ENCODE peak calls at places on chromosome 7, in four cellular contexts. One of them, this sample, is unnamed.

GRCh38 chr7:5450549-5451327 is 27.1 kb upstream of the TNRC18 start:
- DNase-seq in HepG2: peak; percentile 53
- DNase-seq in A549: peak; percentile 41
- DNase-seq in ovary: peak; percentile 78
- DNase-seq in this sample: no peak

GRCh38 chr7:127409629-127410028 is 17.1 kb upstream of the ZNF800 start:
- DNase-seq in HepG2: no peak
- DNase-seq in A549: no peak
- DNase-seq in ovary: no peak
- DNase-seq in this sample: no peak

GRCh38 chr7:26965724-26966123 is 101.3 kb upstream of the SKAP2 start:
- DNase-seq in HepG2: peak; percentile 68
- DNase-seq in A549: no peak
- DNase-seq in ovary: no peak
- DNase-seq in this sample: no peak

GRCh38 chr7:136026209-136026608 is 49.0 kb upstream of the MTPN start:
- DNase-seq in HepG2: no peak
- DNase-seq in A549: no peak
- DNase-seq in ovary: no peak
- DNase-seq in this sample: no peak

GRCh38 chr7:98771519-98772241 is 98.1 kb downstream of the TMEM130 start:
- DNase-seq in HepG2: peak; percentile 42
- DNase-seq in A549: no peak
- DNase-seq in ovary: peak; percentile 21
- DNase-seq in this sample: no peak

GRCh38 chr7:104368006-104368405 is 39.6 kb downstream of the LHFPL3 start:
- DNase-seq in HepG2: no peak
- DNase-seq in A549: no peak
- DNase-seq in ovary: no peak
- DNase-seq in this sample: no peak

GRCh38 chr7:38822556-38822955 is 86.4 kb downstream of the VPS41 start:
- DNase-seq in HepG2: no peak
- DNase-seq in A549: peak; percentile 4
- DNase-seq in ovary: no peak
- DNase-seq in this sample: no peak

GRCh38 chr7:55474944-55475911 is 97.1 kb downstream of the VOPP1 start:
- DNase-seq in HepG2: no peak
- DNase-seq in A549: no peak
- DNase-seq in ovary: no peak
- DNase-seq in this sample: no peak

GRCh38 chr7:150983893-150984368 is 5.8 kb upstream of the KCNH2 start:
- DNase-seq in HepG2: no peak
- DNase-seq in A549: no peak
- DNase-seq in ovary: no peak
- DNase-seq in this sample: no peak

GRCh38 chr7:130622866-130623265 is 45.7 kb downstream of the COPG2 start:
- DNase-seq in HepG2: no peak
- DNase-seq in A549: no peak
- DNase-seq in ovary: no peak
- DNase-seq in this sample: no peak

GRCh38 chr7:146375155-146375554 is 258.6 kb downstream of the CNTNAP2 start:
- DNase-seq in HepG2: no peak
- DNase-seq in A549: no peak
- DNase-seq in ovary: no peak
- DNase-seq in this sample: no peak

GRCh38 chr7:104938741-104939390 is 75.1 kb upstream of the KMT2E start:
- DNase-seq in HepG2: no peak
- DNase-seq in A549: no peak
- DNase-seq in ovary: no peak
- DNase-seq in this sample: no peak

GRCh38 chr7:34845666-34846361 is 187.8 kb downstream of the NPSR1 start:
- DNase-seq in HepG2: peak; percentile 18
- DNase-seq in A549: peak; percentile 26
- DNase-seq in ovary: no peak
- DNase-seq in this sample: no peak

GRCh38 chr7:66092654-66093053 is 17.0 kb downstream of the ASL start:
- DNase-seq in HepG2: no peak
- DNase-seq in A549: no peak
- DNase-seq in ovary: no peak
- DNase-seq in this sample: no peak

GRCh38 chr7:14321947-14322346 is 332.5 kb upstream of the ETV1 start:
- DNase-seq in HepG2: no peak
- DNase-seq in A549: no peak
- DNase-seq in ovary: no peak
- DNase-seq in this sample: no peak

GRCh38 chr7:22618528-22618927 is 108.5 kb upstream of the IL6 start:
- DNase-seq in HepG2: no peak
- DNase-seq in A549: no peak
- DNase-seq in ovary: no peak
- DNase-seq in this sample: no peak

GRCh38 chr7:1942026-1942703 is 272.1 kb downstream of the ELFN1 start:
- DNase-seq in HepG2: no peak
- DNase-seq in A549: no peak
- DNase-seq in ovary: peak; percentile 16
- DNase-seq in this sample: no peak
- H3K4me1 ChIP-seq in HepG2: no peaks in the 10 kb centered on the region
- H3K4me1 ChIP-seq in A549: no peaks in the 10 kb centered on the region
- H3K4me1 ChIP-seq in ovary: peaks cover 9% of the 10 kb centered on the region
- H3K4me1 ChIP-seq in this sample: peaks cover 18% of the 10 kb centered on the region

DNA sequence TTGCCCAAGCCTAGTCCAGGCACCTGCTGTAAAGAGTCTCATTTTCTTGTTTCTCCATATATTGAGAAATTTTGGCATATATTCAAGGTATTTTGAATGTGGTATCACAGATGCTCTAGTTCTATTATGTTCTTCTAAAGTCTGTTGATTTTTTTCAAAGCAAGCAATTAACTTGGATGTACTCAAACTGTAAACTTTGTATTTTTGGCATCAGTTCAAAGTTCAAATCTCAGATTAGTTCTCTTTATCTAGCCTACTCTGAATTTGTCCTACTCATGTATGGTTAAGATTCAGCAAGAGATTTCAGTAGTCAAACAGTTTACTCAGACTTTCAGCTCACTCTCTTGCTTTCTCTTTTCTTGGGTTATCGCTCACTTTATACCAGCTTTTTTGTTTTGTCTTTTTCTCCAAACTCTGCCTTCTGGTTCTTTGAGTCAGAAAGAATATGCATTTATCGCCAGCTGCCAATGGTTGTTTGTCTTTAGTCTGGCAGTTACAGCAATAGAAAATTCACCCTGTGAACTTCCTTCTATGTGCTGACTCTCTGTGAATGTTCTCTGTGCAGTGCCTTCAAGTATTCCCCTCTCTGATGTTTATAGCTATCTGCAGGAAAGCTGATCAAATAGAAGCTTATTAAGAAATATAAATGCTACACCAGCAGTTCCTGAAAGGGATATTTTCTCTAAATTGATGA is 56.0 kb downstream of the ANKRD7 start:
- DNase-seq in HepG2: no peak
- DNase-seq in A549: no peak
- DNase-seq in ovary: no peak
- DNase-seq in this sample: no peak
- TF ChIP-seq EP300 in HepG2: no peak
- TF ChIP-seq EP300 in A549: no peak
- TF ChIP-seq EP300 in ovary: no peak
- TF ChIP-seq EP300 in this sample: no peak

GRCh38 chr7:117564627-117565026 is 84.8 kb downstream of the CFTR start:
- DNase-seq in HepG2: no peak
- DNase-seq in A549: no peak
- DNase-seq in ovary: no peak
- DNase-seq in this sample: no peak
- H3K4me1 ChIP-seq in HepG2: no peaks in the 10 kb centered on the region
- H3K4me1 ChIP-seq in A549: peaks cover 9% of the 10 kb centered on the region
- H3K4me1 ChIP-seq in ovary: no peaks in the 10 kb centered on the region
- H3K4me1 ChIP-seq in this sample: no peaks in the 10 kb centered on the region

DNA sequence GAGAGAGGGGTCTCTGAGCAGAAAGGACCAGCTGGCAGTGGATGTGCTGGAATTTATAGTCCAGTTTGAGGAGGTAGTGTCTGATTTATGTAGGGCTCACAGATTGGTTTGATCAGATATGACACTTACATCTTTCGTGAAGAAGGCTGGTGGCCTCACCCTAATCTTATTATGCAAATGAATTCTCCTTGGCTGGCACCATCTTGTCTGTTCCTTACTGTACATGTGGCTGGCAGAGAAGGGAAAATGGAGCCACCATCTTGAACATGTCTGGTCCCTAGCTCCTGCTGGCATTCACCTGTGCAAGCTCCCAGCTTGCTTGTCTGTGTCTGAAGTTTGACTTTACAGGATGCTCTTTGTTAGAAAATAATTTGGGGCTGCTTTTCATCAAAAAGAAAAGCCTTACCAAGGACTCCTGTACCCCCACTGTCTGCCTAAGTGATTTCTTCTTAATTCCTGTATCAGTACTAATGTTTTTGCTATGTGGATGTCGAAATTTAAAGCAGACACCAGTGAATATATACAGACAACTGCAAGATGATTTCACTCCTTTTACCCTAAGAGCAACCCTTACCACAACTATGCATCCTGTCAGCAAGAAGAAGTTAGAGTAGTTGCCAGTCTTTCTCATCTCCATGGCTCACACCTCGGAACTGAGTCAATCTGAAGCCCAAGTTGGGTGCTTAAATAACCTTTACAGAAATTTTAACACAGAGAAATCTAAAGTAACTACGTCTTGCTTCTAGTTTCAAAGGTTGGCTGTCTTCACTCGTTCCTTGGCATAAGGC is 322.0 kb upstream of the SEMA3D start:
- DNase-seq in HepG2: no peak
- DNase-seq in A549: no peak
- DNase-seq in ovary: no peak
- DNase-seq in this sample: no peak
- TF ChIP-seq EP300 in HepG2: no peak
- TF ChIP-seq EP300 in A549: no peak
- TF ChIP-seq EP300 in ovary: no peak
- TF ChIP-seq EP300 in this sample: no peak

GRCh38 chr7:139721844-139722243 is 56.0 kb downstream of the HIPK2 start:
- DNase-seq in HepG2: no peak
- DNase-seq in A549: no peak
- DNase-seq in ovary: no peak
- DNase-seq in this sample: no peak
- H3K4me1 ChIP-seq in HepG2: peaks cover 59% of the 10 kb centered on the region
- H3K4me1 ChIP-seq in A549: peaks cover 67% of the 10 kb centered on the region
- H3K4me1 ChIP-seq in ovary: peaks cover 2% of the 10 kb centered on the region
- H3K4me1 ChIP-seq in this sample: peaks cover 14% of the 10 kb centered on the region

DNA sequence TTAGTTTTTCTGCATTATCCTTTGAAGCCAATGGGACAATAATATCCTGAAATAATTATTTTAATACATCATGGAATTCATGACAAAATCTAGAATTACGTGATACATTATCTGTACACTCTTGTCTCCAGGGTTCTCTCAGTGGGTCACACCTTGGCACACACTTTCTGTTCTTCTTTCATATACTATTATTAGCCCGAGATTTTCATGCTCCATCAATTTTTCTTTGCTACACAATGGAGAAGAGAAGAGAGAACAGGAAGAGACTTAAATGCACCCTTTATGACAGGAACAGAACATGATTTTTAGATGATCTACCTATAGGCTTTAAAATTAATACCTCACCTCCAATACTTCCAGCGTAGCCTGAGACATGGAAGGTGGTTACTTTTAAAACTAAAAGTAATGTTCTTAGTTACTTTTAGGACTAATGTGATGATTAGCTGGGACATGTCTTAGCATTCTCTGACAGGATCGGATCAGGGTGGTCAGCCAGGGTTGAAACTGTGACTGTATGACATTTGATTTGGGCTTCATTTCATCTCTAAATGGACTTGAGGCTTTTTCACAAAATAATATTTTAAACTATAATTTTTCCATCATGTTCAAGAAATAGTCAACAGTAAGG is 148.2 kb upstream of the WNT16 start:
- DNase-seq in HepG2: no peak
- DNase-seq in A549: no peak
- DNase-seq in ovary: no peak
- DNase-seq in this sample: no peak
- TF ChIP-seq EP300 in HepG2: no peak
- TF ChIP-seq EP300 in A549: no peak
- TF ChIP-seq EP300 in ovary: no peak
- TF ChIP-seq EP300 in this sample: no peak

DNA sequence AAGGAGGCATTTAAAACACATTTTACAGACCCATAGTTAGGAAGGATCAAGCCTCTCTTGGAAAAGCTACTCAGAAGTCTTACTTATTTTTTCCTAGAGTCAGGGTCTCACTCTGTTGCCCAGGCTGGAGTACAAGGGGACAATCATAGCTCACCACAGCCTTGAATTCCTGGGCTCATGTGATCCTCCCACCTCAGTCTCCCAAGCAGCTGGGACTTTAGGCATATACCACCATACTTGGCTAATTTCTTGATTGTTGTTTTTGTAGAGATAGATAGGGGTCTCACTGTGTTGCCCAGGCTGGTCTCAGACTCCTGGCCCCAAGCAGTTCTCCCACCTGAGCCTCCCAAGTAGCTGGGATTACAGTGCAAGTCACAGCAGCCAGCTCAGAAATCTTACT is 354.7 kb upstream of the GALNT17 start:
- DNase-seq in HepG2: no peak
- DNase-seq in A549: no peak
- DNase-seq in ovary: no peak
- DNase-seq in this sample: no peak
- H3K4me1 ChIP-seq in HepG2: peaks cover 27% of the 10 kb centered on the region
- H3K4me1 ChIP-seq in A549: no peaks in the 10 kb centered on the region
- H3K4me1 ChIP-seq in ovary: peaks cover 6% of the 10 kb centered on the region
- H3K4me1 ChIP-seq in this sample: peaks cover 14% of the 10 kb centered on the region